ENCODE peak calls at places on chromosomes 16 and 17, in eight cellular contexts. G is CD8-positive, alpha-beta memory T cell; I is HuH-7; P is amniotic stem cell; Z is brain microvascular endothelial cell; Y is ovary; C is left lobe of liver; Q is substantia nigra. E is an unnamed sample.

GRCh38 chr16:52383071-52383470 is 163.9 kb downstream of the TOX3 start:
- DNase-seq in Q (no peak), Y (no peak), I (no peak), C (no peak), P (no peak), G (no peak), Z (no peak), E (no peak)

GRCh38 chr17:21089145-21089544 is 37.6 kb upstream of the DHRS7B start:
- DNase-seq in C (no peak), I (no peak), Q (no peak), Y (no peak), G (no peak), P (no peak), Z (no peak), E (no peak)

GRCh38 chr17:34997355-34997862 is 17.1 kb downstream of the LIG3 start:
- DNase-seq in C (no peak), Y (peak), I (no peak), G (no peak), Z (peak), P (peak), Q (no peak), E (no peak)

GRCh38 chr16:51497541-51498211 is 346.6 kb upstream of the SALL1 start:
- DNase-seq in P (no peak), G (no peak), Z (no peak), Q (no peak), I (no peak), C (no peak), Y (no peak), E (no peak)

GRCh38 chr17:75652934-75653549 is 13.9 kb downstream of the RECQL5 start:
- DNase-seq in C (no peak), Y (no peak), Q (no peak), I (peak), G (peak), P (no peak), Z (peak), E (peak)

GRCh38 chr17:67157732-67158639 is 87.0 kb downstream of the HELZ start:
- DNase-seq in I (peak), C (no peak), G (no peak), Y (no peak), P (peak), Q (no peak), Z (peak), E (no peak)

GRCh38 chr16:35598696-35599332 is 2139.4 kb downstream of the TP53TG3F start:
- DNase-seq in Q (no peak), I (no peak), P (no peak), G (no peak), Z (no peak), C (no peak), Y (no peak), E (no peak)

GRCh38 chr17:47878203-47879027 is 17.6 kb upstream of the SP2 start:
- DNase-seq in P (no peak), C (no peak), G (no peak), Q (no peak), I (no peak), Y (no peak), Z (no peak), E (no peak)

GRCh38 chr17:69450857-69451410 is 36.4 kb downstream of the MAP2K6 start:
- DNase-seq in Q (no peak), P (no peak), Y (no peak), C (no peak), I (no peak), G (no peak), Z (peak), E (no peak)

GRCh38 chr17:40373324-40373723 is 8.8 kb upstream of the GJD3 start:
- DNase-seq in G (no peak), Q (no peak), C (no peak), I (no peak), P (no peak), Y (no peak), Z (peak), E (no peak)

GRCh38 chr16:19040400-19040799 is 27.0 kb upstream of the COQ7 start:
- DNase-seq in Q (no peak), I (no peak), Y (no peak), C (no peak), G (no peak), Z (no peak), P (no peak), E (no peak)

GRCh38 chr16:11658896-11659708 is 9.2 kb upstream of the SNN start:
- DNase-seq in I (no peak), Z (no peak), P (no peak), C (no peak), Y (no peak), Q (no peak), G (no peak), E (no peak)

GRCh38 chr17:33377837-33378236 is 84.7 kb upstream of the ASIC2 start:
- DNase-seq in Y (no peak), G (no peak), Z (no peak), Q (no peak), C (no peak), P (no peak), I (no peak), E (no peak)

GRCh38 chr16:74682556-74682955 is 15.9 kb upstream of the RFWD3 start:
- DNase-seq in P (no peak), G (no peak), Y (no peak), Q (no peak), I (no peak), Z (no peak), C (no peak), E (no peak)

GRCh38 chr16:11144122-11144521 is 111.9 kb downstream of the SOCS1 start:
- DNase-seq in C (no peak), Q (no peak), G (no peak), P (no peak), Y (no peak), I (no peak), Z (no peak), E (no peak)

GRCh38 chr16:1781254-1781653 is 1.1 kb downstream of the SPSB3 start:
- DNase-seq in Q (no peak), I (no peak), C (no peak), P (no peak), G (no peak), Z (no peak), Y (no peak), E (no peak)

GRCh38 chr17:72613411-72614292 is 478.8 kb downstream of the SLC39A11 start:
- DNase-seq in G (no peak), Y (no peak), C (no peak), Z (peak), Q (no peak), I (no peak), P (no peak), E (no peak)

GRCh38 chr16:67393111-67393789 is at the start of gene TPPP3:
- DNase-seq in C (peak), Y (peak), G (peak), Q (peak), P (peak), I (peak), Z (peak), E (peak)

GRCh38 chr17:59330314-59330942 is 1.0 kb upstream of the YPEL2 start:
- DNase-seq in I (peak), C (peak), Y (peak), Q (no peak), G (peak), Z (no peak), P (no peak), E (no peak)

GRCh38 chr17:83195330-83196087 is 116.1 kb downstream of the METRNL start:
- DNase-seq in I (no peak), Z (no peak), G (no peak), P (no peak), C (no peak), Q (no peak), Y (peak), E (no peak)

GRCh38 chr16:88357306-88358032 is 25.3 kb upstream of the ZNF469 start:
- DNase-seq in Z (no peak), Q (no peak), G (no peak), P (no peak), Y (no peak), C (no peak), I (no peak), E (no peak)

GRCh38 chr17:74569392-74570003 is 2.2 kb upstream of the CD300H start:
- DNase-seq in C (no peak), P (no peak), Q (no peak), Z (peak), Y (peak), G (no peak), I (no peak), E (no peak)

GRCh38 chr16:50842589-50842988 is 100.7 kb downstream of the CYLD start:
- DNase-seq in C (no peak), Q (no peak), Z (no peak), I (no peak), Y (no peak), P (no peak), G (no peak), E (no peak)

GRCh38 chr17:58279016-58279671 is 1.6 kb downstream of the MPO start:
- DNase-seq in G (no peak), Q (no peak), I (no peak), P (no peak), C (no peak), Y (peak), Z (peak), E (no peak)

GRCh38 chr17:3954086-3954485 is 10.2 kb downstream of the ATP2A3 start:
- DNase-seq in Q (no peak), I (no peak), C (no peak), Y (no peak), Z (no peak), G (no peak), P (no peak), E (no peak)

GRCh38 chr16:15644306-15644961 is 1.5 kb upstream of the MARF1 start:
- DNase-seq in P (no peak), Y (no peak), C (no peak), G (no peak), Z (no peak), I (peak), Q (no peak), E (no peak)

GRCh38 chr17:56917559-56918296 is 3.9 kb upstream of the TRIM25 start:
- DNase-seq in Y (no peak), C (no peak), P (no peak), G (no peak), Q (no peak), Z (no peak), I (no peak), E (no peak)

GRCh38 chr17:18960803-18961511 is 9.0 kb downstream of the SLC5A10 start:
- DNase-seq in Z (peak), Q (no peak), G (peak), I (peak), P (no peak), C (peak), Y (peak), E (peak)

GRCh38 chr16:49834496-49835009 is 21.4 kb downstream of the ZNF423 start:
- DNase-seq in G (no peak), C (no peak), Q (peak), I (no peak), P (no peak), Z (no peak), Y (peak), E (no peak)

GRCh38 chr17:59785091-59785799 is 77.8 kb downstream of the VMP1 start:
- DNase-seq in Y (no peak), C (no peak), P (no peak), I (no peak), Z (no peak), Q (no peak), G (no peak), E (no peak)

GRCh38 chr16:88468289-88469129 is 15.4 kb downstream of the ZFPM1 start:
- DNase-seq in I (peak), C (peak), Y (no peak), G (no peak), Q (no peak), P (no peak), Z (no peak), E (no peak)

GRCh38 chr16:14564881-14565687 is 65.0 kb downstream of the PARN start:
- DNase-seq in G (no peak), Q (no peak), C (no peak), Z (no peak), I (no peak), Y (no peak), P (no peak), E (no peak)

GRCh38 chr17:9668532-9668931 is 23.2 kb downstream of the USP43 start:
- DNase-seq in I (no peak), C (no peak), G (no peak), P (no peak), Q (no peak), Y (no peak), Z (peak), E (no peak)

GRCh38 chr17:62950067-62950466 is 16.0 kb upstream of the TANC2 start:
- DNase-seq in Y (no peak), C (no peak), Z (peak), I (no peak), P (no peak), G (no peak), Q (no peak), E (no peak)

GRCh38 chr17:45048795-45049563 is 2.5 kb downstream of the DCAKD start:
- DNase-seq in Z (no peak), Q (no peak), Y (no peak), C (no peak), G (no peak), P (no peak), I (peak), E (no peak)

GRCh38 chr17:78130439-78131101 is at the start of gene TMC8:
- DNase-seq in P (no peak), Q (no peak), Z (no peak), I (no peak), G (peak), C (no peak), Y (no peak), E (peak)

GRCh38 chr17:66670211-66670610 is 164.7 kb upstream of the CACNG5 start:
- DNase-seq in P (no peak), C (no peak), Q (no peak), G (no peak), I (no peak), Y (no peak), Z (no peak), E (no peak)

GRCh38 chr16:27103954-27104353 is 37.2 kb downstream of the C16orf82 start:
- DNase-seq in C (peak), G (no peak), Z (no peak), I (no peak), Y (no peak), Q (no peak), P (no peak), E (no peak)

GRCh38 chr16:58128721-58129096 is 472 bp downstream of the CFAP20 start:
- DNase-seq in Z (no peak), C (peak), Y (no peak), Q (peak), P (no peak), I (no peak), G (no peak), E (peak)

GRCh38 chr16:88735616-88736015 is 29.3 kb downstream of the CTU2 start:
- DNase-seq in Z (no peak), C (no peak), Q (no peak), P (no peak), G (no peak), Y (no peak), I (no peak), E (no peak)